ENCODE peak calls at places on chromosomes 6 and 20, in seven cellular contexts. One of them, this sample, is unnamed.

GRCh38 chr20:32387262-32387661 is 29.1 kb downstream of the ASXL1 start:
- DNase-seq in OCI-LY7: no peak
- DNase-seq in PC-9: no peak
- DNase-seq in upper lobe of right lung: no peak
- DNase-seq in tibial nerve: no peak
- DNase-seq in lung: no peak
- DNase-seq in heart left ventricle: no peak
- DNase-seq in this sample: no peak

GRCh38 chr20:43460172-43460829 is 2.6 kb downstream of the SRSF6 start:
- DNase-seq in tibial nerve: no peak
- DNase-seq in PC-9: no peak
- DNase-seq in heart left ventricle: no peak
- DNase-seq in OCI-LY7: no peak
- DNase-seq in lung: no peak
- DNase-seq in upper lobe of right lung: no peak
- DNase-seq in this sample: no peak

GRCh38 chr20:33437141-33437911 is 6.2 kb downstream of the SNTA1 start:
- DNase-seq in OCI-LY7: no peak
- DNase-seq in tibial nerve: peak; percentile 57
- DNase-seq in PC-9: no peak
- DNase-seq in lung: no peak
- DNase-seq in heart left ventricle: peak; percentile 81
- DNase-seq in upper lobe of right lung: no peak
- DNase-seq in this sample: no peak

GRCh38 chr20:38990728-38991127 is 28.6 kb downstream of the DHX35 start:
- DNase-seq in upper lobe of right lung: no peak
- DNase-seq in heart left ventricle: no peak
- DNase-seq in PC-9: no peak
- DNase-seq in OCI-LY7: no peak
- DNase-seq in lung: no peak
- DNase-seq in tibial nerve: no peak
- DNase-seq in this sample: no peak

GRCh38 chr6:40856271-40856670 is 182.8 kb downstream of the UNC5CL start:
- DNase-seq in tibial nerve: no peak
- DNase-seq in lung: no peak
- DNase-seq in upper lobe of right lung: no peak
- DNase-seq in OCI-LY7: no peak
- DNase-seq in heart left ventricle: no peak
- DNase-seq in PC-9: no peak
- DNase-seq in this sample: no peak

GRCh38 chr20:25221592-25222460 is 26.1 kb upstream of the PYGB start:
- DNase-seq in lung: no peak
- DNase-seq in tibial nerve: peak; percentile 74
- DNase-seq in heart left ventricle: peak; percentile 83
- DNase-seq in upper lobe of right lung: no peak
- DNase-seq in OCI-LY7: no peak
- DNase-seq in PC-9: no peak
- DNase-seq in this sample: no peak

GRCh38 chr20:63416631-63417030 is 55.5 kb upstream of the CHRNA4 start:
- DNase-seq in PC-9: no peak
- DNase-seq in lung: no peak
- DNase-seq in OCI-LY7: no peak
- DNase-seq in upper lobe of right lung: no peak
- DNase-seq in heart left ventricle: no peak
- DNase-seq in tibial nerve: no peak
- DNase-seq in this sample: no peak

GRCh38 chr6:157150076-157150475 is 173.2 kb downstream of the TMEM242 start:
- DNase-seq in tibial nerve: no peak
- DNase-seq in heart left ventricle: no peak
- DNase-seq in PC-9: no peak
- DNase-seq in lung: no peak
- DNase-seq in OCI-LY7: no peak
- DNase-seq in upper lobe of right lung: no peak
- DNase-seq in this sample: peak; percentile 71

GRCh38 chr6:162612613-162613012 is 115.0 kb downstream of the PRKN start:
- DNase-seq in heart left ventricle: no peak
- DNase-seq in PC-9: no peak
- DNase-seq in OCI-LY7: no peak
- DNase-seq in upper lobe of right lung: no peak
- DNase-seq in lung: no peak
- DNase-seq in tibial nerve: no peak
- DNase-seq in this sample: no peak

GRCh38 chr20:45523833-45524232 is 8.4 kb upstream of the SPINT3 start:
- DNase-seq in tibial nerve: no peak
- DNase-seq in lung: no peak
- DNase-seq in heart left ventricle: no peak
- DNase-seq in upper lobe of right lung: no peak
- DNase-seq in PC-9: peak; percentile 44
- DNase-seq in OCI-LY7: no peak
- DNase-seq in this sample: no peak

GRCh38 chr6:38783436-38784228 is 68.5 kb downstream of the DNAH8 start:
- DNase-seq in PC-9: no peak
- DNase-seq in lung: no peak
- DNase-seq in tibial nerve: no peak
- DNase-seq in upper lobe of right lung: no peak
- DNase-seq in OCI-LY7: no peak
- DNase-seq in heart left ventricle: no peak
- DNase-seq in this sample: no peak

GRCh38 chr20:7980332-7981046 is 39.1 kb downstream of the TMX4 start:
- DNase-seq in heart left ventricle: no peak
- DNase-seq in tibial nerve: no peak
- DNase-seq in PC-9: no peak
- DNase-seq in OCI-LY7: peak; percentile 36
- DNase-seq in upper lobe of right lung: no peak
- DNase-seq in lung: no peak
- DNase-seq in this sample: no peak

GRCh38 chr6:25232478-25232877 is 46.7 kb upstream of the CARMIL1 start:
- DNase-seq in OCI-LY7: no peak
- DNase-seq in upper lobe of right lung: no peak
- DNase-seq in tibial nerve: no peak
- DNase-seq in PC-9: no peak
- DNase-seq in heart left ventricle: peak; percentile 70
- DNase-seq in lung: no peak
- DNase-seq in this sample: no peak

GRCh38 chr6:43489277-43490072 is 12.1 kb downstream of the TJAP1 start:
- DNase-seq in PC-9: no peak
- DNase-seq in OCI-LY7: no peak
- DNase-seq in tibial nerve: no peak
- DNase-seq in lung: no peak
- DNase-seq in heart left ventricle: no peak
- DNase-seq in upper lobe of right lung: no peak
- DNase-seq in this sample: no peak

GRCh38 chr6:43268782-43269272 is 25.5 kb downstream of the TTBK1 start:
- DNase-seq in PC-9: no peak
- DNase-seq in OCI-LY7: no peak
- DNase-seq in upper lobe of right lung: no peak
- DNase-seq in heart left ventricle: no peak
- DNase-seq in tibial nerve: no peak
- DNase-seq in lung: no peak
- DNase-seq in this sample: no peak

GRCh38 chr20:55415567-55416142 is 589.7 kb downstream of the CBLN4 start:
- DNase-seq in PC-9: no peak
- DNase-seq in lung: no peak
- DNase-seq in OCI-LY7: peak; percentile 11
- DNase-seq in upper lobe of right lung: no peak
- DNase-seq in tibial nerve: no peak
- DNase-seq in heart left ventricle: no peak
- DNase-seq in this sample: no peak

GRCh38 chr6:41170547-41171160 is 7.7 kb upstream of the TREM2 start:
- DNase-seq in PC-9: no peak
- DNase-seq in lung: no peak
- DNase-seq in OCI-LY7: no peak
- DNase-seq in tibial nerve: no peak
- DNase-seq in heart left ventricle: no peak
- DNase-seq in upper lobe of right lung: no peak
- DNase-seq in this sample: peak; percentile 25

GRCh38 chr6:40328376-40328987 is 258.7 kb downstream of the LRFN2 start:
- DNase-seq in heart left ventricle: no peak
- DNase-seq in upper lobe of right lung: peak; percentile 76
- DNase-seq in PC-9: no peak
- DNase-seq in lung: peak; percentile 53
- DNase-seq in tibial nerve: no peak
- DNase-seq in OCI-LY7: peak; percentile 13
- DNase-seq in this sample: no peak

GRCh38 chr6:36815962-36816735 is 23.1 kb downstream of the CPNE5 start:
- DNase-seq in OCI-LY7: no peak
- DNase-seq in heart left ventricle: no peak
- DNase-seq in upper lobe of right lung: no peak
- DNase-seq in PC-9: no peak
- DNase-seq in tibial nerve: no peak
- DNase-seq in lung: no peak
- DNase-seq in this sample: no peak

GRCh38 chr6:43963877-43964658 is 163.2 kb downstream of the MRPL14 start:
- DNase-seq in PC-9: no peak
- DNase-seq in OCI-LY7: no peak
- DNase-seq in heart left ventricle: no peak
- DNase-seq in lung: no peak
- DNase-seq in upper lobe of right lung: no peak
- DNase-seq in tibial nerve: no peak
- DNase-seq in this sample: no peak

GRCh38 chr6:97548354-97548753 is 265.3 kb upstream of the MMS22L start:
- DNase-seq in tibial nerve: no peak
- DNase-seq in PC-9: no peak
- DNase-seq in upper lobe of right lung: no peak
- DNase-seq in lung: no peak
- DNase-seq in OCI-LY7: no peak
- DNase-seq in heart left ventricle: no peak
- DNase-seq in this sample: no peak

GRCh38 chr6:31521835-31522234 is 6.9 kb upstream of the MCCD1 start:
- DNase-seq in lung: no peak
- DNase-seq in tibial nerve: no peak
- DNase-seq in PC-9: no peak
- DNase-seq in heart left ventricle: no peak
- DNase-seq in OCI-LY7: no peak
- DNase-seq in upper lobe of right lung: no peak
- DNase-seq in this sample: no peak

GRCh38 chr6:164200071-164200470 is 785.6 kb downstream of the QKI start:
- DNase-seq in tibial nerve: no peak
- DNase-seq in OCI-LY7: no peak
- DNase-seq in lung: no peak
- DNase-seq in heart left ventricle: no peak
- DNase-seq in PC-9: no peak
- DNase-seq in upper lobe of right lung: no peak
- DNase-seq in this sample: peak; percentile 3

GRCh38 chr6:130675072-130675471 is 152.1 kb upstream of the SMLR1 start:
- DNase-seq in upper lobe of right lung: no peak
- DNase-seq in heart left ventricle: no peak
- DNase-seq in OCI-LY7: no peak
- DNase-seq in PC-9: no peak
- DNase-seq in tibial nerve: no peak
- DNase-seq in lung: no peak
- DNase-seq in this sample: peak; percentile 29

GRCh38 chr6:133340557-133340956 is 99.4 kb downstream of the EYA4 start:
- DNase-seq in PC-9: no peak
- DNase-seq in tibial nerve: no peak
- DNase-seq in heart left ventricle: no peak
- DNase-seq in OCI-LY7: no peak
- DNase-seq in upper lobe of right lung: no peak
- DNase-seq in lung: no peak
- DNase-seq in this sample: no peak

DNA sequence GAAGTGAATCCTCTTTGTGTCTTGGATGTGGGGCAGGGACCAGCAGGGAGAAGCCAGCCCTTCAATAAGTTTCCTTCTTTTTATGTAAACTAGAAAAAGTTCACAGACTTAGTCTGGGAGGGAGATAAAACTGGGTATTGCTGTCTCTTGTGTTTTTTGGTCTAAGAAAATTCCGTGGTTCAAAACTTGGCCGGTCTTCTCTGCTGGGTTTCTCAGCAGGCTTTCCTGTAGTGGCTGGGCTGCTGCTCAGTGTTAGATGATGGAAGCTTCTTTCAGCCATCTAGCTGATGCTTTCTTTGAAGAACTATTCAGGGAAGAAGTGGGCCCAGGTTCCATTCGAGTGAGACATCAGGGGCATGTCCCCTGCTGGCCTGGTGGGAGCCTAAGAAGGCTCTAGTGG is 70.7 kb upstream of the SCP2D1 start:
- DNase-seq in tibial nerve: no peak
- DNase-seq in OCI-LY7: no peak
- DNase-seq in PC-9: no peak
- DNase-seq in heart left ventricle: no peak
- DNase-seq in lung: no peak
- DNase-seq in upper lobe of right lung: no peak
- DNase-seq in this sample: no peak
- H3K4me1 ChIP-seq in tibial nerve: peaks cover 14% of the 10 kb centered on the region
- H3K4me1 ChIP-seq in OCI-LY7: no peaks in the 10 kb centered on the region
- H3K4me1 ChIP-seq in PC-9: no peaks in the 10 kb centered on the region
- H3K4me1 ChIP-seq in heart left ventricle: no peaks in the 10 kb centered on the region
- H3K4me1 ChIP-seq in lung: no peaks in the 10 kb centered on the region
- H3K4me1 ChIP-seq in upper lobe of right lung: no peaks in the 10 kb centered on the region
- H3K4me1 ChIP-seq in this sample: no peaks in the 10 kb centered on the region

GRCh38 chr6:105769987-105770386 is 316.1 kb upstream of the PRDM1 start:
- DNase-seq in OCI-LY7: no peak
- DNase-seq in lung: no peak
- DNase-seq in tibial nerve: no peak
- DNase-seq in PC-9: peak; percentile 80
- DNase-seq in upper lobe of right lung: no peak
- DNase-seq in heart left ventricle: no peak
- DNase-seq in this sample: no peak
- H3K27ac ChIP-seq in OCI-LY7: no peak overlapping the region
- H3K27ac ChIP-seq in lung: no peak overlapping the region
- H3K27ac ChIP-seq in tibial nerve: no peak overlapping the region
- H3K27ac ChIP-seq in PC-9: peak overlapping the region; percentile 69
- H3K27ac ChIP-seq in upper lobe of right lung: no peak overlapping the region
- H3K27ac ChIP-seq in heart left ventricle: no peak overlapping the region
- H3K27ac ChIP-seq in this sample: no peak overlapping the region

DNA sequence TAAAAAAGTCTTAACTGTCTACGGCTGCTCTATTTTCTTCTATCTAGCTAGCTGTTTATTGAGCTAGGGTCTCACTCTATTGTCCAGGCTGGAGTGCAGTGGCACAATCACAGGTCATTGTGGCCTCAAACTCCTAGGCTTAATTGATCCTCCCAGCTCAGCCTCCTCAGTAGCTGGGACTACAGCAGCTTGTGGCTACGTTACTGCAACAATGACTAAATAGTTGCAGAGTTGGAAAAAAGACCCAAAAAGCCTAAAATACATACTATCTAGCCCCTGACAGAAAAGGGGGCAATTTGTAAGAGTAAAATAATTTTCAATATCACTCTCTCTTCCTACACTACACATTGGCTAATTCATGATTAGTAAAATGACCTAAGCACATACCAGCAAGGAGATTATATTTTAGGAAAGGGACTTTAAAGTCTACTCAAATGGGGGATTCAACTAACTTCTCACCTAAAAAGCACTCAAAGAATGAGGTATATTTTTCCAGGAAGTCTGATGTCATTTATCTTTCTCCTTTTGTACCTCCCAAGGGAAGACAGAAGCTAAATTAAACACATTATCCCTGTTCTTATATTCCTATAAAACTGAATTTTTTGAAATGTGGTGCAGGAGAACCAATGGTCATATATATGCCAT is 82.8 kb downstream of the ZMYND8 start:
- DNase-seq in PC-9: no peak
- DNase-seq in tibial nerve: no peak
- DNase-seq in heart left ventricle: no peak
- DNase-seq in upper lobe of right lung: no peak
- DNase-seq in OCI-LY7: no peak
- DNase-seq in lung: no peak
- DNase-seq in this sample: no peak
- H3K4me1 ChIP-seq in PC-9: peaks cover 40% of the 10 kb centered on the region
- H3K4me1 ChIP-seq in tibial nerve: peaks cover 47% of the 10 kb centered on the region
- H3K4me1 ChIP-seq in heart left ventricle: peaks cover 26% of the 10 kb centered on the region
- H3K4me1 ChIP-seq in upper lobe of right lung: peaks cover 28% of the 10 kb centered on the region
- H3K4me1 ChIP-seq in OCI-LY7: peaks cover 35% of the 10 kb centered on the region
- H3K4me1 ChIP-seq in lung: peaks cover 2% of the 10 kb centered on the region
- H3K4me1 ChIP-seq in this sample: peaks cover 53% of the 10 kb centered on the region

GRCh38 chr6:11876934-11877433 is 98.4 kb upstream of the ADTRP start:
- DNase-seq in upper lobe of right lung: no peak
- DNase-seq in OCI-LY7: no peak
- DNase-seq in tibial nerve: no peak
- DNase-seq in PC-9: no peak
- DNase-seq in lung: no peak
- DNase-seq in heart left ventricle: no peak
- DNase-seq in this sample: no peak
- H3K27ac ChIP-seq in upper lobe of right lung: no peak overlapping the region
- H3K27ac ChIP-seq in OCI-LY7: no peak overlapping the region
- H3K27ac ChIP-seq in tibial nerve: no peak overlapping the region
- H3K27ac ChIP-seq in PC-9: no peak overlapping the region
- H3K27ac ChIP-seq in lung: no peak overlapping the region
- H3K27ac ChIP-seq in heart left ventricle: no peak overlapping the region
- H3K27ac ChIP-seq in this sample: no peak overlapping the region

This sample was measured in SJSA1.